ENCODE peak calls at places on chromosomes 7 and 10, in ten cellular contexts. One of them, this sample, is unnamed.

GRCh38 chr10:103548581-103549348 is 55.3 kb downstream of the NEURL1 start:
- DNase-seq in myocyte: peak
- DNase-seq in stimulated activated CD4-positive, alpha-beta T cell treated with anti-CD3 and anti-CD28 coated beads, Interleukin-1b, Interleukin-23, amount 100 ng/mL, for 24 hours: no peak
- DNase-seq in LHCN-M2: no peak
- DNase-seq in central memory CD4-positive, alpha-beta T cell: no peak
- DNase-seq in lung microvascular endothelial cell: no peak
- DNase-seq in midbrain: no peak
- DNase-seq in H4: no peak
- DNase-seq in frontal cortex: no peak
- DNase-seq in H9: peak
- DNase-seq in this sample: no peak

GRCh38 chr10:92490387-92490786 is 83.5 kb downstream of the IDE start:
- DNase-seq in myocyte: no peak
- DNase-seq in stimulated activated CD4-positive, alpha-beta T cell treated with anti-CD3 and anti-CD28 coated beads, Interleukin-1b, Interleukin-23, amount 100 ng/mL, for 24 hours: no peak
- DNase-seq in LHCN-M2: no peak
- DNase-seq in central memory CD4-positive, alpha-beta T cell: no peak
- DNase-seq in lung microvascular endothelial cell: no peak
- DNase-seq in midbrain: no peak
- DNase-seq in H4: no peak
- DNase-seq in frontal cortex: no peak
- DNase-seq in H9: no peak
- DNase-seq in this sample: no peak

GRCh38 chr7:151824285-151824950 is 52.5 kb downstream of the PRKAG2 start:
- DNase-seq in myocyte: no peak
- DNase-seq in stimulated activated CD4-positive, alpha-beta T cell treated with anti-CD3 and anti-CD28 coated beads, Interleukin-1b, Interleukin-23, amount 100 ng/mL, for 24 hours: no peak
- DNase-seq in LHCN-M2: no peak
- DNase-seq in central memory CD4-positive, alpha-beta T cell: no peak
- DNase-seq in lung microvascular endothelial cell: no peak
- DNase-seq in midbrain: no peak
- DNase-seq in H4: no peak
- DNase-seq in frontal cortex: no peak
- DNase-seq in H9: no peak
- DNase-seq in this sample: no peak

GRCh38 chr10:24596531-24596930 is 127.2 kb downstream of the ARHGAP21 start:
- DNase-seq in myocyte: no peak
- DNase-seq in stimulated activated CD4-positive, alpha-beta T cell treated with anti-CD3 and anti-CD28 coated beads, Interleukin-1b, Interleukin-23, amount 100 ng/mL, for 24 hours: no peak
- DNase-seq in LHCN-M2: no peak
- DNase-seq in central memory CD4-positive, alpha-beta T cell: no peak
- DNase-seq in lung microvascular endothelial cell: no peak
- DNase-seq in midbrain: no peak
- DNase-seq in H4: no peak
- DNase-seq in frontal cortex: no peak
- DNase-seq in H9: no peak
- DNase-seq in this sample: no peak

GRCh38 chr7:5629941-5630340 is 151.5 kb downstream of the RNF216 start:
- DNase-seq in myocyte: peak
- DNase-seq in stimulated activated CD4-positive, alpha-beta T cell treated with anti-CD3 and anti-CD28 coated beads, Interleukin-1b, Interleukin-23, amount 100 ng/mL, for 24 hours: no peak
- DNase-seq in LHCN-M2: peak
- DNase-seq in central memory CD4-positive, alpha-beta T cell: peak
- DNase-seq in lung microvascular endothelial cell: peak
- DNase-seq in midbrain: no peak
- DNase-seq in H4: peak
- DNase-seq in frontal cortex: no peak
- DNase-seq in H9: no peak
- DNase-seq in this sample: peak

GRCh38 chr7:516606-517456 is 2.8 kb downstream of the PDGFA start:
- DNase-seq in myocyte: peak
- DNase-seq in stimulated activated CD4-positive, alpha-beta T cell treated with anti-CD3 and anti-CD28 coated beads, Interleukin-1b, Interleukin-23, amount 100 ng/mL, for 24 hours: no peak
- DNase-seq in LHCN-M2: peak
- DNase-seq in central memory CD4-positive, alpha-beta T cell: no peak
- DNase-seq in lung microvascular endothelial cell: peak
- DNase-seq in midbrain: peak
- DNase-seq in H4: peak
- DNase-seq in frontal cortex: peak
- DNase-seq in H9: no peak
- DNase-seq in this sample: no peak

GRCh38 chr7:45446195-45446944 is 127.8 kb upstream of the ADCY1 start:
- DNase-seq in myocyte: no peak
- DNase-seq in stimulated activated CD4-positive, alpha-beta T cell treated with anti-CD3 and anti-CD28 coated beads, Interleukin-1b, Interleukin-23, amount 100 ng/mL, for 24 hours: no peak
- DNase-seq in LHCN-M2: no peak
- DNase-seq in central memory CD4-positive, alpha-beta T cell: no peak
- DNase-seq in lung microvascular endothelial cell: no peak
- DNase-seq in midbrain: no peak
- DNase-seq in H4: no peak
- DNase-seq in frontal cortex: no peak
- DNase-seq in H9: no peak
- DNase-seq in this sample: no peak

GRCh38 chr7:46549347-46549746 is 628.3 kb upstream of the IGFBP3 start:
- DNase-seq in myocyte: no peak
- DNase-seq in stimulated activated CD4-positive, alpha-beta T cell treated with anti-CD3 and anti-CD28 coated beads, Interleukin-1b, Interleukin-23, amount 100 ng/mL, for 24 hours: no peak
- DNase-seq in LHCN-M2: no peak
- DNase-seq in central memory CD4-positive, alpha-beta T cell: no peak
- DNase-seq in lung microvascular endothelial cell: no peak
- DNase-seq in midbrain: no peak
- DNase-seq in H4: no peak
- DNase-seq in frontal cortex: no peak
- DNase-seq in H9: no peak
- DNase-seq in this sample: no peak

GRCh38 chr10:5288359-5288758 is 76.4 kb upstream of the UCN3 start:
- DNase-seq in myocyte: no peak
- DNase-seq in stimulated activated CD4-positive, alpha-beta T cell treated with anti-CD3 and anti-CD28 coated beads, Interleukin-1b, Interleukin-23, amount 100 ng/mL, for 24 hours: no peak
- DNase-seq in LHCN-M2: no peak
- DNase-seq in central memory CD4-positive, alpha-beta T cell: no peak
- DNase-seq in lung microvascular endothelial cell: no peak
- DNase-seq in midbrain: no peak
- DNase-seq in H4: no peak
- DNase-seq in frontal cortex: no peak
- DNase-seq in H9: no peak
- DNase-seq in this sample: no peak

GRCh38 chr7:424301-424935 is 95.2 kb downstream of the PDGFA start:
- DNase-seq in myocyte: no peak
- DNase-seq in stimulated activated CD4-positive, alpha-beta T cell treated with anti-CD3 and anti-CD28 coated beads, Interleukin-1b, Interleukin-23, amount 100 ng/mL, for 24 hours: no peak
- DNase-seq in LHCN-M2: no peak
- DNase-seq in central memory CD4-positive, alpha-beta T cell: no peak
- DNase-seq in lung microvascular endothelial cell: no peak
- DNase-seq in midbrain: no peak
- DNase-seq in H4: no peak
- DNase-seq in frontal cortex: no peak
- DNase-seq in H9: no peak
- DNase-seq in this sample: no peak

GRCh38 chr10:575312-576129 is 113.9 kb downstream of the DIP2C start:
- DNase-seq in myocyte: no peak
- DNase-seq in stimulated activated CD4-positive, alpha-beta T cell treated with anti-CD3 and anti-CD28 coated beads, Interleukin-1b, Interleukin-23, amount 100 ng/mL, for 24 hours: no peak
- DNase-seq in LHCN-M2: no peak
- DNase-seq in central memory CD4-positive, alpha-beta T cell: no peak
- DNase-seq in lung microvascular endothelial cell: no peak
- DNase-seq in midbrain: no peak
- DNase-seq in H4: no peak
- DNase-seq in frontal cortex: no peak
- DNase-seq in H9: no peak
- DNase-seq in this sample: no peak

GRCh38 chr10:3106908-3107425 is 39.6 kb downstream of the PFKP start:
- DNase-seq in myocyte: no peak
- DNase-seq in stimulated activated CD4-positive, alpha-beta T cell treated with anti-CD3 and anti-CD28 coated beads, Interleukin-1b, Interleukin-23, amount 100 ng/mL, for 24 hours: no peak
- DNase-seq in LHCN-M2: no peak
- DNase-seq in central memory CD4-positive, alpha-beta T cell: no peak
- DNase-seq in lung microvascular endothelial cell: no peak
- DNase-seq in midbrain: peak
- DNase-seq in H4: peak
- DNase-seq in frontal cortex: no peak
- DNase-seq in H9: no peak
- DNase-seq in this sample: no peak

GRCh38 chr7:91749418-91749817 is 131.1 kb downstream of the MTERF1 start:
- DNase-seq in myocyte: no peak
- DNase-seq in stimulated activated CD4-positive, alpha-beta T cell treated with anti-CD3 and anti-CD28 coated beads, Interleukin-1b, Interleukin-23, amount 100 ng/mL, for 24 hours: no peak
- DNase-seq in LHCN-M2: no peak
- DNase-seq in central memory CD4-positive, alpha-beta T cell: no peak
- DNase-seq in lung microvascular endothelial cell: no peak
- DNase-seq in midbrain: no peak
- DNase-seq in H4: no peak
- DNase-seq in frontal cortex: no peak
- DNase-seq in H9: no peak
- DNase-seq in this sample: no peak

GRCh38 chr10:124994573-124995473 is 52.9 kb downstream of the ZRANB1 start:
- DNase-seq in myocyte: no peak
- DNase-seq in stimulated activated CD4-positive, alpha-beta T cell treated with anti-CD3 and anti-CD28 coated beads, Interleukin-1b, Interleukin-23, amount 100 ng/mL, for 24 hours: no peak
- DNase-seq in LHCN-M2: no peak
- DNase-seq in central memory CD4-positive, alpha-beta T cell: no peak
- DNase-seq in lung microvascular endothelial cell: no peak
- DNase-seq in midbrain: peak
- DNase-seq in H4: no peak
- DNase-seq in frontal cortex: no peak
- DNase-seq in H9: no peak
- DNase-seq in this sample: no peak

GRCh38 chr10:78277267-78277666 is 243.6 kb downstream of the RPS24 start:
- DNase-seq in myocyte: no peak
- DNase-seq in stimulated activated CD4-positive, alpha-beta T cell treated with anti-CD3 and anti-CD28 coated beads, Interleukin-1b, Interleukin-23, amount 100 ng/mL, for 24 hours: no peak
- DNase-seq in LHCN-M2: no peak
- DNase-seq in central memory CD4-positive, alpha-beta T cell: no peak
- DNase-seq in lung microvascular endothelial cell: no peak
- DNase-seq in midbrain: no peak
- DNase-seq in H4: no peak
- DNase-seq in frontal cortex: no peak
- DNase-seq in H9: no peak
- DNase-seq in this sample: no peak

GRCh38 chr10:101564490-101564991 is 23.5 kb downstream of the POLL start:
- DNase-seq in myocyte: no peak
- DNase-seq in stimulated activated CD4-positive, alpha-beta T cell treated with anti-CD3 and anti-CD28 coated beads, Interleukin-1b, Interleukin-23, amount 100 ng/mL, for 24 hours: no peak
- DNase-seq in LHCN-M2: no peak
- DNase-seq in central memory CD4-positive, alpha-beta T cell: no peak
- DNase-seq in lung microvascular endothelial cell: no peak
- DNase-seq in midbrain: no peak
- DNase-seq in H4: no peak
- DNase-seq in frontal cortex: no peak
- DNase-seq in H9: peak
- DNase-seq in this sample: no peak

GRCh38 chr10:73493781-73494180 is 2.0 kb downstream of the PPP3CB start:
- DNase-seq in myocyte: no peak
- DNase-seq in stimulated activated CD4-positive, alpha-beta T cell treated with anti-CD3 and anti-CD28 coated beads, Interleukin-1b, Interleukin-23, amount 100 ng/mL, for 24 hours: no peak
- DNase-seq in LHCN-M2: peak
- DNase-seq in central memory CD4-positive, alpha-beta T cell: no peak
- DNase-seq in lung microvascular endothelial cell: no peak
- DNase-seq in midbrain: no peak
- DNase-seq in H4: no peak
- DNase-seq in frontal cortex: no peak
- DNase-seq in H9: no peak
- DNase-seq in this sample: peak

GRCh38 chr10:29386347-29386999 is 97.6 kb downstream of the LYZL1 start:
- DNase-seq in myocyte: peak
- DNase-seq in stimulated activated CD4-positive, alpha-beta T cell treated with anti-CD3 and anti-CD28 coated beads, Interleukin-1b, Interleukin-23, amount 100 ng/mL, for 24 hours: no peak
- DNase-seq in LHCN-M2: peak
- DNase-seq in central memory CD4-positive, alpha-beta T cell: peak
- DNase-seq in lung microvascular endothelial cell: peak
- DNase-seq in midbrain: peak
- DNase-seq in H4: no peak
- DNase-seq in frontal cortex: peak
- DNase-seq in H9: no peak
- DNase-seq in this sample: no peak

GRCh38 chr7:108290344-108291134 is 160.4 kb upstream of the LAMB4 start:
- DNase-seq in myocyte: no peak
- DNase-seq in stimulated activated CD4-positive, alpha-beta T cell treated with anti-CD3 and anti-CD28 coated beads, Interleukin-1b, Interleukin-23, amount 100 ng/mL, for 24 hours: no peak
- DNase-seq in LHCN-M2: no peak
- DNase-seq in central memory CD4-positive, alpha-beta T cell: no peak
- DNase-seq in lung microvascular endothelial cell: no peak
- DNase-seq in midbrain: no peak
- DNase-seq in H4: no peak
- DNase-seq in frontal cortex: no peak
- DNase-seq in H9: no peak
- DNase-seq in this sample: no peak

GRCh38 chr10:19620867-19621266 is 195.4 kb upstream of the PLXDC2 start:
- DNase-seq in myocyte: peak
- DNase-seq in stimulated activated CD4-positive, alpha-beta T cell treated with anti-CD3 and anti-CD28 coated beads, Interleukin-1b, Interleukin-23, amount 100 ng/mL, for 24 hours: no peak
- DNase-seq in LHCN-M2: peak
- DNase-seq in central memory CD4-positive, alpha-beta T cell: no peak
- DNase-seq in lung microvascular endothelial cell: no peak
- DNase-seq in midbrain: no peak
- DNase-seq in H4: no peak
- DNase-seq in frontal cortex: no peak
- DNase-seq in H9: no peak
- DNase-seq in this sample: no peak